ENCODE peak calls at places on chromosomes 1 and 21, in eight cellular contexts. H is heart right ventricle, V is A549, U is mesendoderm, W is left ventricle myocardium inferior, B is neuronal stem cell, F is testis, G is GM23338. Q is an unnamed sample. For H3K4me1, the result is how much of the 10 kb centered on the place peaks cover.

GRCh38 chr21:44416193-44416592 is 39.1 kb upstream of the LRRC3 start:
- DNase-seq in G (no peak), W (no peak), B (no peak), U (no peak), V (no peak), F (no peak), H (no peak), Q (no peak)

GRCh38 chr1:29520571-29521437 is 284.5 kb downstream of the PTPRU start:
- DNase-seq in G (no peak), F (peak), H (no peak), B (no peak), W (no peak), U (no peak), V (no peak), Q (no peak)

GRCh38 chr1:205689479-205689878 is 9.2 kb upstream of the SLC45A3 start:
- DNase-seq in G (no peak), U (no peak), W (no peak), F (no peak), H (no peak), B (peak), V (no peak), Q (no peak)

GRCh38 chr1:18400347-18401102 is 80.2 kb upstream of the KLHDC7A start:
- DNase-seq in V (no peak), G (no peak), W (no peak), B (no peak), H (no peak), U (no peak), F (no peak), Q (no peak)

GRCh38 chr1:92466702-92467101 is 20.0 kb downstream of the GFI1 start:
- DNase-seq in G (no peak), B (no peak), V (no peak), W (no peak), F (no peak), H (no peak), U (no peak), Q (no peak)

GRCh38 chr1:16199157-16199501 is 13.3 kb downstream of the ARHGEF19 start:
- DNase-seq in H (no peak), U (no peak), F (no peak), G (no peak), W (no peak), V (no peak), B (no peak), Q (no peak)

GRCh38 chr21:25503981-25504380 is 103.3 kb downstream of the MRPL39 start:
- DNase-seq in W (no peak), U (no peak), G (no peak), V (no peak), B (no peak), F (no peak), H (no peak), Q (no peak)

GRCh38 chr1:246971322-246971721 is 36.5 kb downstream of the ZNF695 start:
- DNase-seq in B (no peak), U (peak), V (no peak), F (peak), G (peak), H (peak), W (peak), Q (peak)

GRCh38 chr1:236904874-236905741 is 99.1 kb downstream of the MT1HL1 start:
- DNase-seq in F (no peak), H (no peak), V (peak), W (no peak), U (no peak), G (no peak), B (no peak), Q (peak)

GRCh38 chr1:107782192-107782845 is 182.7 kb downstream of the VAV3 start:
- DNase-seq in F (peak), U (peak), G (peak), B (peak), W (no peak), V (peak), H (no peak), Q (peak)

GRCh38 chr1:8915446-8915845 is 30.2 kb upstream of the CA6 start:
- DNase-seq in B (peak), W (no peak), V (no peak), U (no peak), G (peak), F (no peak), H (no peak), Q (no peak)

GRCh38 chr1:173603056-173603591 is at the start of gene SLC9C2:
- DNase-seq in V (no peak), G (no peak), W (no peak), U (peak), H (no peak), F (peak), B (no peak), Q (no peak)

GRCh38 chr1:116874622-116875277 is 35.0 kb upstream of the PTGFRN start:
- DNase-seq in B (no peak), F (peak), H (no peak), W (no peak), U (no peak), G (no peak), V (no peak), Q (no peak)

GRCh38 chr1:198018529-198018928 is 101.4 kb downstream of the LHX9 start:
- DNase-seq in V (peak), W (no peak), H (no peak), B (no peak), F (no peak), G (no peak), U (no peak), Q (peak)

GRCh38 chr1:175443332-175443731 is 250.8 kb upstream of the KIAA0040 start:
- DNase-seq in U (no peak), W (no peak), V (no peak), F (no peak), H (no peak), B (no peak), G (no peak), Q (no peak)

GRCh38 chr1:53739109-53739681 is at the start of gene GLIS1:
- DNase-seq in F (peak), U (peak), B (peak), G (peak), V (peak), W (peak), H (peak), Q (peak)

GRCh38 chr1:175481126-175482071 is 262.0 kb downstream of the TNR start:
- DNase-seq in B (no peak), W (no peak), G (peak), H (no peak), U (no peak), V (peak), F (no peak), Q (no peak)

GRCh38 chr1:94279462-94279861 is 42.1 kb upstream of the ARHGAP29 start:
- DNase-seq in H (no peak), B (no peak), U (no peak), G (no peak), W (no peak), F (no peak), V (no peak), Q (no peak)

GRCh38 chr1:37040773-37041172 is 6.5 kb upstream of the GRIK3 start:
- DNase-seq in B (no peak), W (no peak), V (no peak), H (no peak), U (no peak), F (peak), G (no peak), Q (no peak)

GRCh38 chr1:11338351-11338809 is 65.4 kb downstream of the UBIAD1 start:
- DNase-seq in W (no peak), F (no peak), U (no peak), B (no peak), G (no peak), V (no peak), H (no peak), Q (no peak)

GRCh38 chr1:208242829-208243521 is 1.2 kb downstream of the PLXNA2 start:
- DNase-seq in V (no peak), B (no peak), H (peak), U (no peak), W (no peak), G (peak), F (peak), Q (peak)

GRCh38 chr1:23601968-23602876 is 42.9 kb upstream of the ID3 start:
- DNase-seq in V (no peak), H (no peak), W (no peak), G (no peak), F (no peak), B (no peak), U (no peak), Q (no peak)

GRCh38 chr1:202952818-202953217 is 5.3 kb downstream of the ADIPOR1 start:
- DNase-seq in B (no peak), W (no peak), V (no peak), H (no peak), U (no peak), F (peak), G (no peak), Q (no peak)

GRCh38 chr1:115314111-115314510 is 23.9 kb downstream of the NGF start:
- DNase-seq in B (no peak), U (no peak), V (no peak), W (no peak), F (no peak), H (no peak), G (no peak), Q (no peak)

GRCh38 chr1:159817276-159818041 is 9.2 kb upstream of the SLAMF8 start:
- DNase-seq in V (no peak), G (no peak), W (no peak), B (no peak), F (no peak), U (no peak), H (no peak), Q (no peak)

GRCh38 chr1:25996966-25997758 is 701 bp downstream of the PAFAH2 start:
- DNase-seq in F (no peak), U (peak), G (no peak), H (no peak), B (no peak), W (no peak), V (no peak), Q (no peak)

GRCh38 chr1:111904478-111905218 is 84.8 kb downstream of the KCND3 start:
- DNase-seq in U (peak), F (no peak), G (peak), H (peak), V (no peak), W (peak), B (peak), Q (no peak)

GRCh38 chr1:51421961-51422360 is 91.6 kb upstream of the TTC39A start:
- DNase-seq in G (peak), F (no peak), V (peak), B (peak), U (peak), H (no peak), W (no peak), Q (peak)

GRCh38 chr1:225460021-225460736 is 32.3 kb upstream of the LBR start:
- DNase-seq in G (peak), W (no peak), H (no peak), B (no peak), U (no peak), V (no peak), F (no peak), Q (no peak)

GRCh38 chr1:40630488-40631223 is 34.8 kb downstream of the RIMS3 start:
- DNase-seq in U (peak), B (peak), F (peak), H (no peak), G (peak), W (no peak), V (peak), Q (no peak)

GRCh38 chr1:161549652-161550051 is at the start of gene FCGR3A:
- DNase-seq in B (no peak), V (no peak), W (no peak), H (no peak), U (no peak), G (no peak), F (no peak), Q (no peak)

GRCh38 chr21:36706951-36707762 is 8.2 kb downstream of the SIM2 start:
- DNase-seq in V (no peak), F (no peak), U (peak), W (no peak), B (peak), G (peak), H (no peak), Q (no peak)

GRCh38 chr1:7613106-7613850 is 157.8 kb upstream of the VAMP3 start:
- DNase-seq in W (peak), B (no peak), F (no peak), V (no peak), G (no peak), U (no peak), H (no peak), Q (no peak)

GRCh38 chr1:18547460-18547859 is 66.7 kb downstream of the KLHDC7A start:
- DNase-seq in F (no peak), U (peak), B (no peak), H (no peak), W (no peak), V (no peak), G (peak), Q (no peak)

GRCh38 chr1:86888327-86888726 is 25.6 kb downstream of the SELENOF start:
- DNase-seq in G (no peak), V (no peak), F (no peak), W (no peak), H (no peak), U (no peak), B (no peak), Q (no peak)
- H3K4me1 ChIP-seq in G (under half), V (under half), F (under half), W (under half), H (under half), U (under half), B (under half), Q (under half)

DNA sequence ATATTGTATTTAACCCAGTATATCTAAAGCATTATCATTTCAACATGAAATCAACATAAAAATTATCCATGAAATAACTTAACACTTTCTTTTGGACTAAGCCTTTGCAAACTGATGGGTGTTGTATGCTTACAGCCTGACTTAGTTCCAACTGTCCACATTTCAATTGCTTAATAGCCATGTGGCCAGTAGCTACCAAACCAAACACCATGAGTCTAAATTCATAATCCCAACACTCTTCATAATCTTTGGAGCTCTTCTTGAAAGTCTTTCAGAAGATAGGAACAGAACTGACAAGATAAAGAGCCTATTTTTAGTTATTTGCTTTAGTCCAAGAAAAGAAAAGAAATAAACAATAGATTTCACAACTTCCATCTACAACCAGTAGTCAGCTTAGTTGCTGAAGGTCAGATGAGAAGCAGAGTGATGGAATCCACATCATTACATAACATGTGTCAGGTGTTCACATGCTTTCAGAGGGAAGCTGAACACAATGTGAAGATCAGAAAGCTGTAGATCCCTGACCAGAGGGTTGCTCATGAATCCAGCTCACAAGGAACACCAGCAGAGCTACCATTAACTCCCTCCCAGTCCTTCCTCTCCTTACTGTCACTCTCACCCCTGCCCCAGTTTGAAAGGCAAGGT is 144.0 kb upstream of the ZNF648 start:
- DNase-seq in V (no peak), H (no peak), U (no peak), F (no peak), W (no peak), B (no peak), G (no peak), Q (no peak)
- H3K27ac ChIP-seq in V (no peak), H (no peak), U (no peak), F (peak), W (peak), B (no peak), G (no peak), Q (no peak)

DNA sequence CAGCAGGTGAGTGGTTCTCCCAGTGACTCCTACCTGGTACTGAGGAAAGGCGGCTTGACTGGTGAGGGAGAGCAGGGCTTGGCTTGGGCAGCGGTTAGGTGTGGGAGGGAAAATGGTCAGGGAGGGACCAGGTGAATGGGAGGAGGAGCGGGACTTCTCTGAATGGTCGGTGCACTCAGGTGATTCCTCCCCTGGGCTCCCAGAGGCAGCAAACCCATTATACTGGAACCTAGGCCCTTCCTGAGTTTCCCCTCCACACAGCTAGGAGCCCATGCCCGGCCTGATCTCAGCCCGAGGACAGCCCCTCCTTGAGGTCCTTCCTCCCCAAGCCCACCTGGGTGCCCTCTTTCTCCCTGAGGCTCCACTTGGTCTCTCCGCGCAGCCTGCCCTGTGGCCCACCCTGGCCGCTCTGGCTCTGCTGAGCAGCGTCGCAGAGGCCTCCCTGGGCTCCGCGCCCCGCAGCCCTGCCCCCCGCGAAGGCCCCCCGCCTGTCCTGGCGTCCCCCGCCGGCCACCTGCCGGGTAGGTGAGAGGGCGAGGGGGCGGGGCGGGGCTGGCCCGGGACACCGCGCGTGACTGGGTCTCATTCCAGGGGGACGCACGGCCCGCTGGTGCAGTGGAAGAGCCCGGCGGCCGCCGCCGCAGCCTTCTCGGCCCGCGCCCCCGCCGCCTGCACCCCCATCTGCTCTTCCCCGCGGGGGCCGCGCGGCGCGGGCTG is 2.3 kb downstream of the ARTN start:
- DNase-seq in B (no peak), H (no peak), U (peak), F (no peak), G (peak), W (no peak), V (no peak), Q (no peak)
- H3K4me1 ChIP-seq in B (under half), H (under half), U (under half), F (under half), G (under half), W (under half), V (under half), Q (under half)

DNA sequence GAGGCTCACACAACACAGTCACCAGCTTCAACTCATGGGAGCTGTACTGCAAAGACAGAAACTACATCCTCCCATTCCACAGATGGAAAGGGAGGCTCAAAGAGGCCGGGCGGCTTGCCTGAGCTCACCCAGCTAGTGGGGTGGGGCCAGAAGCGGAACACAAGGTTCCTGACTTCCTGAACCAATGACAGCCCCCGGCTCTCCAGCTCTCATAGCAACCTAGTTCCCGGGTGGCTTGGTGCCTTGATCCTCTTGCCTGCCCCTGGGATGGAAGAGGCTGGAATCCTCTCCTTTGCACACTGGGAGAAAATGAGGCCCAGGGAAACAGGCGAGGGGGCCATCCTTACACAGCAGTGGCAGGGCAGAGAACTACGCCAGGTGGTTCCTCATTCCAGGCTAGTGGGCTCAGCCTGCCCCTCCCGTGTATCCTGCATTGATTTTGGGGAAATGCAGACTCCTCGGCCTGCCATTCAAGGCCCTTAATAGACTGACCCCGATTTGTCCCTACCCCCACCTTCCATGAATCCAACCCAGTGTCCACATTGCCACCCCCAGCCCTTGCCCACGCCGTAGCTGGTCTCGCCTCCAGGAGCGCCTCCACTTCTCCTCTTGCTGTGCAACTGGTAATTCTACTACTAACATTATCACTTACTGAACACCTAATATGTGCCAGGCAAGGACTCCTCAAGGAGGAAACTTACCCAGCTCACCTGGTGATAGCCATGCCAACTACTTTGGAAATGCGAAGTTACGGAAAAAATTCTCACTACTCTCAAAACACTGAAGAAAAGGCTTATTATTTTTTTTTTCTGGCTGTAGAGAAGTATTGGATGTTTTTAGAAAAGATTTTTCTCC is 5.0 kb downstream of the RAP1GAP start:
- DNase-seq in V (no peak), U (peak), H (no peak), W (no peak), G (peak), F (no peak), B (no peak), Q (no peak)
- H3K27ac ChIP-seq in V (no peak), U (no peak), H (no peak), W (no peak), G (no peak), F (no peak), B (no peak), Q (no peak)

DNA sequence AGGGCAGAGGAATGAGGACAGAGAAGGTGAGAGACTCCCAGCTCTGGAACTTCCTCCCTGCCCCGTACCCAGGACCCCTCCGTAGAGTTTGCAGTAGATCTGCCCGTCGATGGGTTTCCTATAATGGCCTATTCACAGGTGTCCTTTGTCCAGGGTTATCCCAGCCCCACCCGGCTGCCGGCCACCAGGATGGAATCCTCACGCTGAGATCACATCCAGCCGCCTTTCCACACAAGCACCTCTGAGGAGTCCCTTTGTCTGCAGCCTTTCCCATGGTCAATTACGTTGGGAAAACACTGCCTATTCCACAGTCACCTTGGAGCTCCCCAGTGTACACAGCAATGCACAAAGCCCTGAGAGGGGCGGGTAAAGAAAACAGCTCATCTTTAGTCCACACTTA is 190.0 kb upstream of the EDN2 start:
- DNase-seq in W (no peak), U (no peak), V (no peak), B (no peak), G (no peak), H (no peak), F (no peak), Q (no peak)
- H3K4me1 ChIP-seq in W (under half), U (under half), V (under half), B (under half), G (under half), H (under half), F (under half), Q (half or more)

GRCh38 chr1:245829861-245830260 is 675.1 kb downstream of the KIF26B start:
- DNase-seq in V (no peak), G (no peak), U (no peak), W (no peak), H (no peak), B (no peak), F (no peak), Q (no peak)

GRCh38 chr1:245825128-245825901 is 670.5 kb downstream of the KIF26B start:
- DNase-seq in B (no peak), F (no peak), W (no peak), H (no peak), G (peak), V (no peak), U (peak), Q (no peak)

GRCh38 chr1:245831518-245831917 is 675.6 kb downstream of the SMYD3 start:
- DNase-seq in F (no peak), U (no peak), B (no peak), G (no peak), W (no peak), V (no peak), H (no peak), Q (no peak)

GRCh38 chr1:245827306-245827705 is 672.5 kb downstream of the KIF26B start:
- DNase-seq in V (no peak), G (no peak), H (no peak), F (no peak), B (no peak), U (peak), W (no peak), Q (no peak)

DNA sequence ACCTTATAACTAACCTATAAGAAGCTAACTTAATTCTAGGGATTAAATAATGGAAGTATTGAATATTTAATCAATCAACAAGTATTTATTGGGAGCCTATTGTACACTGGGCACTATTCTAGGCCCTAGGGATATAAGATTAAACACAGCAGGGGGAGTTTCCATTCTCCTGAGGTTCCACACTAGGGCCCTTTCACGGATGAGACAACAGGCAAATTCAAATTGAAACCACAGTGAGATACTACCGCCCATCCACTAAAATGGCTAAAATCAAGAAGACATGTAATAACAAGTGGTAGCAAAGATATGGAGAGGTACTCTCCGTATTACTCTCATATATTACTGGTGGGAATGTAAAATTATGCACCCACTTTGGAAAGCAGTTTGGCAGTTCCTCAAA is 674.4 kb downstream of the KIF26B start:
- DNase-seq in V (no peak), B (no peak), F (no peak), H (no peak), W (no peak), G (no peak), U (no peak), Q (no peak)
- H3K27ac ChIP-seq in V (no peak), B (no peak), F (no peak), H (no peak), W (no peak), G (no peak), U (no peak), Q (no peak)